ENCODE peak calls at places on chromosomes 12 and 14, in nine cellular contexts. F is brain microvascular endothelial cell, D is fibroblast of the aortic adventitia, A is RWPE1, T is colonic mucosa, Z is progenitor cell of endocrine pancreas, X is mucosa of descending colon, L is GM13977, B is endothelial cell. S is an unnamed sample.

GRCh38 chr14:78164226-78164853 is 5.8 kb upstream of the NRXN3 start:
- DNase-seq in Z (peak), A (peak), B (peak), F (no peak), D (no peak), L (peak), T (peak), X (no peak), S (no peak)

GRCh38 chr12:82981150-82981549 is 294.4 kb downstream of the TMTC2 start:
- DNase-seq in F (no peak), A (no peak), L (no peak), D (no peak), T (no peak), X (no peak), B (no peak), Z (no peak), S (no peak)

GRCh38 chr12:97612075-97612474 is 149.5 kb downstream of the RMST start:
- DNase-seq in A (no peak), T (no peak), X (no peak), B (no peak), F (no peak), L (no peak), Z (no peak), D (no peak), S (no peak)

GRCh38 chr14:20334017-20334416 is 938 bp upstream of the CCNB1IP1 start:
- DNase-seq in A (no peak), Z (no peak), F (no peak), T (no peak), L (no peak), B (no peak), X (no peak), D (no peak), S (no peak)

GRCh38 chr14:75343914-75344313 is 65.3 kb downstream of the FOS start:
- DNase-seq in D (peak), F (peak), Z (no peak), X (no peak), T (no peak), B (no peak), A (no peak), L (no peak), S (no peak)

GRCh38 chr14:99603965-99604765 is at the start of gene CCDC85C:
- DNase-seq in Z (peak), A (peak), L (peak), B (peak), X (peak), T (peak), F (peak), D (peak), S (peak)

GRCh38 chr12:26317942-26318565 is 122.7 kb downstream of the SSPN start:
- DNase-seq in L (peak), D (peak), B (no peak), T (no peak), X (no peak), A (peak), F (peak), Z (no peak), S (no peak)

GRCh38 chr14:54182419-54183040 is 214.3 kb upstream of the CDKN3 start:
- DNase-seq in T (no peak), F (no peak), X (no peak), L (no peak), D (peak), A (peak), B (no peak), Z (no peak), S (no peak)

GRCh38 chr12:75480469-75480949 is at the start of gene GLIPR1:
- DNase-seq in F (peak), D (peak), L (peak), B (no peak), Z (no peak), X (peak), T (peak), A (peak), S (peak)

GRCh38 chr14:56494167-56494566 is 85.4 kb upstream of the TMEM260 start:
- DNase-seq in A (no peak), Z (no peak), F (no peak), D (no peak), T (no peak), X (no peak), L (no peak), B (no peak), S (no peak)

GRCh38 chr12:132629330-132629729 is 10.8 kb downstream of the P2RX2 start:
- DNase-seq in Z (no peak), X (no peak), A (no peak), D (no peak), B (no peak), L (no peak), T (no peak), F (no peak), S (no peak)

GRCh38 chr12:112419269-112420133 is 754 bp downstream of the PTPN11 start:
- DNase-seq in F (peak), X (peak), T (peak), B (peak), L (peak), Z (no peak), A (peak), D (peak), S (no peak)

GRCh38 chr14:53458368-53458814 is 305.3 kb upstream of the DDHD1 start:
- DNase-seq in D (peak), X (no peak), L (no peak), B (no peak), A (peak), F (no peak), T (no peak), Z (no peak), S (no peak)

GRCh38 chr12:5201554-5202243 is 158.0 kb downstream of the KCNA5 start:
- DNase-seq in D (no peak), B (peak), T (no peak), A (no peak), Z (no peak), F (no peak), L (no peak), X (no peak), S (no peak)

GRCh38 chr14:36477266-36477665 is 42.8 kb downstream of the NKX2-1 start:
- DNase-seq in X (no peak), A (no peak), B (no peak), D (no peak), Z (no peak), T (no peak), L (no peak), F (no peak), S (no peak)

GRCh38 chr14:95774265-95775160 is 60.6 kb upstream of the TCL1A start:
- DNase-seq in X (no peak), D (peak), L (peak), Z (peak), A (peak), B (peak), T (peak), F (peak), S (no peak)

GRCh38 chr12:2329811-2330210 is 277.0 kb downstream of the CACNA1C start:
- DNase-seq in A (no peak), L (no peak), F (no peak), B (no peak), Z (no peak), T (no peak), D (no peak), X (no peak), S (no peak)

GRCh38 chr12:98475565-98475908 is 39.9 kb upstream of the TMPO start:
- DNase-seq in T (no peak), A (no peak), L (no peak), B (no peak), F (no peak), X (no peak), Z (no peak), D (no peak), S (no peak)

GRCh38 chr12:9973951-9974350 is 2.7 kb downstream of the CLEC12A start:
- DNase-seq in X (no peak), F (no peak), T (no peak), B (no peak), L (no peak), D (no peak), A (no peak), Z (no peak), S (no peak)

GRCh38 chr14:67331368-67332125 is 28.1 kb downstream of the ATP6V1D start:
- DNase-seq in T (no peak), B (no peak), L (no peak), D (no peak), F (peak), A (no peak), Z (no peak), X (no peak), S (no peak)

GRCh38 chr14:87013583-87013982 is 979.4 kb downstream of the GALC start:
- DNase-seq in A (no peak), F (peak), D (peak), X (no peak), Z (no peak), L (no peak), B (no peak), T (no peak), S (no peak)

GRCh38 chr14:100994757-100995156 is 91.2 kb upstream of the RTL1 start:
- DNase-seq in D (no peak), F (no peak), A (no peak), L (no peak), B (no peak), Z (no peak), T (no peak), X (no peak), S (no peak)

DNA sequence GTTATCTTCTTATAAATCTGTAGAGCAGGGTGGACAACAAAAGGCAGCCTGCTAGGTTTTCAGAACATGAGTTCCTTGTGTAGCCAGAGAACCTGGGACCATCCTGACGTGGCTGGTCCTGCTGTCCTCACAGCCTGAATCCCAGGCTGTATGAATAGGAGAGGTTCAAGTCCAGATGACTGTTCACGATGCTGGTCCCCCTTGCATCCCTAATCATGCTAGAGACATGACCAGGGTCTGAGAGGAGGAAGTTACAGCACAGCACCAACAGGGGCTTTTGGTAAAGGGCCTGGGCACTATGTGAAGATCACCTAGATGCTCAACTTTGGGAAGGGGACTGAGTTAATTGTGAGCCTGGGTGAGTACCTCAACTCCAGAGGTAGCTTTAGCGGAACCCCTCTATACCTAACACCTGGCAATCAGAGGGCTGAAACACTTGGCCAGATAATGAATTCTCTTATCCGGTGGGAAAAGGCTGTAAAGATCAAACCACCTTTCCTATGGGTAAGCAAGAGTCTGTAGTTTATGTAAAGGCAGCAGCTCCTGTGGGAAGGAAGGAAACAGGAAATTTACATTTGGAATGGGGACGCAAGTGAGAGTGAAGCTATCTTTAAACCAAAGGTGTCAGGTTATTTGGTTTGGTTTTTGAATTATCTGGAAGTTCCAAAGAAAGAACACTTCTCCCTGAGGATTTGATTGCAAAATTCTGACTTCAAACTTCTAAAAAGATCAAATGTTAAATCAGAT is 112.8 kb downstream of the DAD1 start:
- DNase-seq in T (no peak), D (no peak), A (no peak), B (no peak), Z (no peak), F (no peak), X (no peak), L (no peak), S (no peak)
- TF ChIP-seq CTCF in T (no peak), D (no peak), A (no peak), B (no peak), Z (no peak), F (no peak), X (no peak), L (no peak), S (no peak)

DNA sequence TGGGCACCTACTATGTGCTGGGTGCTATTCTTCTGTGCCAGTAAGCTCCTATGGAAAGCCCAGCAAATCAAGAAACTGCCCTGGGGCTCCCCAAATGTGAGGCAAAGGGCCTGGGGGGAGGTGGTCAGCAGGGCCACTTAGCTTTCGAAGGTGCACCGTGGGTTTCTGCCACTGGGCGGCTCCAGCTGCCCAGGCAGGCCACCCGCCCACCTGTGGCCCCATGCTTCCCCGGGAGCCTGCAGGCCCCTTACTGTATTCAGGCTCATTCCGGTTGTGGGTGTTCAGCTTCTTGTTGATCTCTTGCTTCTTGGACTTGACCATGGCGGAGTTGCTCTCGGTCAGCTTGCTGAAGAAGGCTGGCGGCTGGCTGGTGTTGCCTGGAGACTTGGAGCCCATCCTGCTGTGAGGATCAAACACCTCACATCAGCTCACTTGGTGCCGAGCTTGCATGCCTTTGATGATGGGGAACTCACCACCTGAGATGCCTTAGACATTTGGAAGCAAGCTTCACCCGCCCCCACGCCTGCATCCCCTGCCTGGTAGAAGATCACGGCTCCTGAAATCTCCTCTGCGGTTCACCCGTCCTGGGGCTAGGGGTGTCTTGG is 37.3 kb downstream of the RFLNA start:
- DNase-seq in B (peak), A (no peak), X (no peak), L (no peak), Z (no peak), F (no peak), T (no peak), D (no peak), S (no peak)
- TF ChIP-seq CTCF in B (peak), A (no peak), X (no peak), L (peak), Z (peak), F (peak), T (no peak), D (peak), S (no peak)

GRCh38 chr12:127677537-127678131 is 589.3 kb upstream of the TMEM132C start:
- DNase-seq in Z (peak), X (no peak), B (peak), D (peak), F (peak), L (peak), A (peak), T (peak), S (no peak)
- TF ChIP-seq CTCF in Z (peak), X (peak), B (peak), D (peak), F (peak), L (peak), A (peak), T (peak), S (no peak)

DNA sequence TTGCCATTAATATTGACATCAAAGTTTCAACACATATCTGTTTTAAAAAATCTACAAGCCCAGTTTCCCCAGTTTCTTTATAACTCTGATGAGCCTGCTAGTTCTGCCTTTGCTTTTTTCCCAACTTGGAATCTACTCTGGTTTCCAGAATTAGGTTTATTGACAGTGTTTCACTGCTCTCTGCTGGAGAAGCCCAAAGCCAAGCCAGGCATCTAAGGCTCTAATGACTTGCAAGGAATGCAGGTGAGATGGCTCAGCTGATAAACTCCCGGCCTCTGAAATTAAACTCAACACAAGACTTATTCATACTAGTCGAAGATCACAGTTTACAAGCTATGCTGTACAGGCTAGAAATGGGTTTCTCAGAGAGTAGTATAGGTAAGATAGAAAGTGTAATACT is 54.3 kb downstream of the HMGA2 start:
- DNase-seq in X (no peak), F (no peak), B (no peak), A (no peak), T (no peak), Z (no peak), D (peak), L (no peak), S (no peak)
- TF ChIP-seq CTCF in X (no peak), F (peak), B (no peak), A (no peak), T (no peak), Z (peak), D (peak), L (no peak), S (no peak)

DNA sequence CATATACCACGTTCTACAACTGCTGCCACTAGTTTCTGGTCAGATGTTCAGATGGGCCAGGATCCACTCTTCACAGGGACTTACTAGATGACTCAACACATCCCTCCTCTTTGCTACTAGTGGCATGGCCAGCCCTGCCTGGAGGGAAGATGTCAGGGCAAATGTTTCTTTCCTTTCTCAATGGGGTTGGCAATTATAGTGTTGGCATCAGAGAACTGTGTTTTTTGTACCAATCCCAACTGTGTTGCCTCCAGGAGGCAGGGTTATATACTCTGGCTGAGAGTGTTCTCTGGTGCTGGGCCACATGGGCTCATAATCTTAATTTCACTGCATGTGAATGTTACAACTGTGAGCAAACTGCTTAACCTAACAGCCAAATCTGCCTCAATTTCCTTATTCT is 69.9 kb upstream of the AVPR1A start:
- DNase-seq in B (no peak), F (no peak), A (no peak), L (no peak), X (no peak), T (no peak), D (no peak), Z (no peak), S (no peak)
- TF ChIP-seq CTCF in B (no peak), F (no peak), A (no peak), L (no peak), X (no peak), T (no peak), D (no peak), Z (no peak), S (no peak)

DNA sequence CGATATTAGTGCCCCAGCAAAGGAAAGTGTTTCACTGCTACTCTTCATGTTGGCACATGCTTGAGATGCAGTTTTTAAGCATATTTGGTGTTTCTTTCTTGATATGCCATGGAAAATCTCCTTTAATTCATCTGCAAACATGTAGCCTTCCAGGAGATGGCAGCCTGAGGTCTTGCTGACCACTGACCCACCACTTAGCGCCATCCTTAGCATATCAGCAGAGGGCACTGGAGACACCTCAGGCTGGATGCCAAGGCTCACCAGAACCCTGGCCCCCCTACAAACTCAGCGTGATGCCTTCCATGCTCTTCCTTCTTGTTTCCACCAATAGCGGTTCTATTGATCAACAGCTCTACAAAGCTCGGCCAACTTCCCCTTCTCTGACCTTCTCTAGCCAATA is 209.9 kb downstream of the SLC15A4 start:
- DNase-seq in A (no peak), T (no peak), Z (no peak), D (no peak), X (no peak), F (no peak), L (no peak), B (no peak), S (no peak)
- TF ChIP-seq CTCF in A (no peak), T (no peak), Z (peak), D (no peak), X (no peak), F (no peak), L (peak), B (no peak), S (no peak)